ENCODE peak calls at places on chromosomes 4 and X, in eight cellular contexts. A, Z, F, P, G, B, L and T are unnamed samples.
A peak's percentile ranks its signal among the peaks of the same experiment; 100 is the strongest.

GRCh38 chrX:54049801-54050200 is 5.5 kb upstream of the PHF8 start:
- DNase-seq in A (peak; percentile 0), Z (no peak), F (no peak), P (no peak), G (no peak), B (no peak), L (no peak), T (no peak)

GRCh38 chr4:119721878-119722277 is 93.3 kb upstream of the PDE5A start:
- DNase-seq in A (no peak), Z (no peak), F (no peak), P (no peak), G (no peak), B (no peak), L (no peak), T (no peak)

GRCh38 chr4:102815981-102816380 is 11.4 kb downstream of the UBE2D3 start:
- DNase-seq in A (no peak), Z (peak; percentile 81), F (no peak), P (no peak), G (peak; percentile 29), B (no peak), L (peak; percentile 74), T (no peak)

GRCh38 chrX:100296183-100296753 is 113.8 kb downstream of the PCDH19 start:
- DNase-seq in A (no peak), Z (no peak), F (no peak), P (no peak), G (no peak), B (no peak), L (no peak), T (no peak)

GRCh38 chr4:134147941-134148340 is 53.6 kb downstream of the PABPC4L start:
- DNase-seq in A (no peak), Z (no peak), F (no peak), P (no peak), G (no peak), B (no peak), L (no peak), T (no peak)

GRCh38 chr4:13944095-13944501 is 316.6 kb upstream of the BOD1L1 start:
- DNase-seq in A (no peak), Z (no peak), F (no peak), P (no peak), G (no peak), B (no peak), L (no peak), T (no peak)

GRCh38 chrX:23864719-23865349 is 42.9 kb downstream of the APOO start:
- DNase-seq in A (no peak), Z (no peak), F (no peak), P (no peak), G (no peak), B (no peak), L (no peak), T (no peak)

GRCh38 chr4:40403079-40403478 is 67.9 kb downstream of the CHRNA9 start:
- DNase-seq in A (no peak), Z (no peak), F (no peak), P (no peak), G (no peak), B (no peak), L (no peak), T (no peak)

GRCh38 chr4:20625460-20625859 is 74.8 kb upstream of the PACRGL start:
- DNase-seq in A (peak; percentile 28), Z (no peak), F (no peak), P (no peak), G (no peak), B (no peak), L (no peak), T (no peak)

GRCh38 chr4:25723409-25723808 is 67.8 kb downstream of the SLC34A2 start:
- DNase-seq in A (no peak), Z (peak; percentile 63), F (no peak), P (no peak), G (no peak), B (no peak), L (no peak), T (no peak)

GRCh38 chr4:99473131-99473530 is 37.7 kb upstream of the C4orf17 start:
- DNase-seq in A (no peak), Z (no peak), F (no peak), P (no peak), G (no peak), B (no peak), L (peak; percentile 43), T (no peak)

GRCh38 chrX:48090123-48090522 is 18.7 kb upstream of the ZNF630 start:
- DNase-seq in A (no peak), Z (peak; percentile 3), F (no peak), P (no peak), G (peak; percentile 9), B (no peak), L (no peak), T (no peak)

GRCh38 chr4:13635281-13635799 is 7.8 kb upstream of the BOD1L1 start:
- DNase-seq in A (no peak), Z (no peak), F (no peak), P (no peak), G (no peak), B (no peak), L (peak; percentile 56), T (no peak)

GRCh38 chr4:7421356-7422097 is 13.2 kb downstream of the PSAPL1 start:
- DNase-seq in A (no peak), Z (no peak), F (no peak), P (no peak), G (no peak), B (no peak), L (no peak), T (no peak)

GRCh38 chr4:169282429-169283113 is 11.8 kb upstream of the SH3RF1 start:
- DNase-seq in A (no peak), Z (no peak), F (no peak), P (no peak), G (peak; percentile 41), B (no peak), L (no peak), T (no peak)

GRCh38 chr4:5933996-5934831 is 41.3 kb upstream of the CRMP1 start:
- DNase-seq in A (no peak), Z (no peak), F (no peak), P (no peak), G (no peak), B (no peak), L (no peak), T (no peak)

GRCh38 chr4:3369781-3370660 is 71.7 kb upstream of the HGFAC start:
- DNase-seq in A (peak; percentile 57), Z (peak; percentile 88), F (no peak), P (no peak), G (no peak), B (no peak), L (peak; percentile 87), T (no peak)

GRCh38 chrX:151359931-151360871 is 36.8 kb upstream of the VMA21 start:
- DNase-seq in A (no peak), Z (peak; percentile 10), F (peak; percentile 11), P (peak; percentile 36), G (no peak), B (no peak), L (peak; percentile 2), T (peak; percentile 8)

GRCh38 chr4:23388699-23389395 is 501.0 kb downstream of the PPARGC1A start:
- DNase-seq in A (no peak), Z (no peak), F (no peak), P (no peak), G (no peak), B (no peak), L (no peak), T (no peak)

GRCh38 chr4:52235775-52236174 is 184.7 kb downstream of the SPATA18 start:
- DNase-seq in A (no peak), Z (no peak), F (no peak), P (no peak), G (no peak), B (no peak), L (no peak), T (no peak)

GRCh38 chr4:169847171-169847570 is 89.4 kb upstream of the HPF1 start:
- DNase-seq in A (no peak), Z (no peak), F (no peak), P (no peak), G (no peak), B (no peak), L (no peak), T (no peak)

GRCh38 chr4:188411805-188412204 is 272.6 kb downstream of the TRIML1 start:
- DNase-seq in A (no peak), Z (no peak), F (no peak), P (no peak), G (no peak), B (no peak), L (no peak), T (peak; percentile 1)

GRCh38 chrX:103155201-103155600 is 59.7 kb upstream of the BEX4 start:
- DNase-seq in A (no peak), Z (peak; percentile 43), F (no peak), P (no peak), G (no peak), B (no peak), L (peak; percentile 47), T (no peak)

GRCh38 chr4:106986486-106986885 is 49.6 kb downstream of the DKK2 start:
- DNase-seq in A (no peak), Z (peak; percentile 18), F (no peak), P (no peak), G (no peak), B (no peak), L (peak; percentile 13), T (no peak)

GRCh38 chr4:131721883-131722282 is 1427.2 kb upstream of the PCDH10 start:
- DNase-seq in A (no peak), Z (no peak), F (no peak), P (no peak), G (no peak), B (no peak), L (no peak), T (no peak)

GRCh38 chr4:180333156-180333555 is 1910.0 kb upstream of the TENM3 start:
- DNase-seq in A (no peak), Z (no peak), F (no peak), P (no peak), G (no peak), B (no peak), L (no peak), T (no peak)

GRCh38 chrX:30888526-30889146 is 418 bp downstream of the TAB3 start:
- DNase-seq in A (no peak), Z (peak; percentile 26), F (peak; percentile 1), P (no peak), G (no peak), B (no peak), L (peak; percentile 11), T (peak; percentile 33)

GRCh38 chr4:15457401-15458201 is 12.1 kb upstream of the CC2D2A start:
- DNase-seq in A (no peak), Z (peak; percentile 84), F (no peak), P (no peak), G (peak; percentile 37), B (no peak), L (peak; percentile 88), T (peak; percentile 30)

GRCh38 chr4:55553442-55553841 is 6.7 kb upstream of the CLOCK start:
- DNase-seq in A (no peak), Z (peak; percentile 60), F (no peak), P (no peak), G (no peak), B (no peak), L (peak; percentile 78), T (no peak)

GRCh38 chr4:121728798-121729226 is 32.0 kb upstream of the ANXA5 start:
- DNase-seq in A (no peak), Z (peak; percentile 47), F (no peak), P (no peak), G (peak; percentile 21), B (no peak), L (peak; percentile 92), T (no peak)

GRCh38 chr4:169410839-169411770 is 140.3 kb upstream of the SH3RF1 start:
- DNase-seq in A (peak; percentile 34), Z (peak; percentile 94), F (no peak), P (no peak), G (peak; percentile 1), B (peak; percentile 4), L (no peak), T (no peak)

GRCh38 chr4:121690001-121690400 is 6.8 kb downstream of the ANXA5 start:
- DNase-seq in A (no peak), Z (peak; percentile 75), F (no peak), P (no peak), G (no peak), B (no peak), L (peak; percentile 58), T (no peak)

GRCh38 chrX:40278340-40279090 is 180.8 kb upstream of the BCOR start:
- DNase-seq in A (no peak), Z (peak; percentile 28), F (peak; percentile 25), P (no peak), G (peak; percentile 14), B (no peak), L (peak; percentile 33), T (no peak)

GRCh38 chr4:25795566-25796454 is 67.0 kb downstream of the SEL1L3 start:
- DNase-seq in A (no peak), Z (peak; percentile 78), F (no peak), P (no peak), G (no peak), B (no peak), L (peak; percentile 40), T (no peak)